ENCODE peak calls at places on chromosomes 5 and 9, in seven cellular contexts. L is foreskin fibroblast, X is suprapubic skin, E is GDM1, T is coronary artery, S is HFFc6, D is amniotic stem cell. W is an unnamed sample.

GRCh38 chr5:133610489-133611356 is 1.6 kb downstream of the FSTL4 start:
- DNase-seq in E (no peak), X (no peak), S (no peak), T (no peak), L (peak), D (no peak), W (peak)

GRCh38 chr5:87581661-87582060 is 168.9 kb upstream of the CCNH start:
- DNase-seq in L (no peak), T (no peak), D (no peak), S (no peak), E (no peak), X (no peak), W (no peak)

GRCh38 chr9:134497283-134497860 is 144.2 kb upstream of the COL5A1 start:
- DNase-seq in L (peak), E (no peak), T (no peak), X (no peak), D (no peak), S (peak), W (no peak)

GRCh38 chr9:133352635-133353340 is 3.5 kb downstream of the SURF1 start:
- DNase-seq in E (no peak), D (no peak), S (no peak), X (no peak), T (no peak), L (peak), W (no peak)

GRCh38 chr5:143889986-143890385 is 78.0 kb downstream of the HMHB1 start:
- DNase-seq in S (no peak), D (peak), L (peak), X (no peak), T (no peak), E (no peak), W (no peak)

GRCh38 chr5:3456121-3456681 is 139.4 kb upstream of the IRX1 start:
- DNase-seq in X (no peak), S (no peak), D (no peak), L (peak), T (no peak), E (no peak), W (no peak)

GRCh38 chr9:127554966-127555829 is 56.9 kb upstream of the STXBP1 start:
- DNase-seq in X (peak), T (no peak), L (no peak), E (no peak), D (no peak), S (no peak), W (no peak)

GRCh38 chr9:108205276-108205675 is 650.5 kb downstream of the ACTL7B start:
- DNase-seq in D (no peak), X (no peak), E (no peak), L (peak), T (no peak), S (no peak), W (no peak)

GRCh38 chr9:116629700-116630099 is 57.4 kb upstream of the TRIM32 start:
- DNase-seq in S (no peak), T (no peak), D (no peak), X (no peak), L (no peak), E (no peak), W (no peak)